ENCODE peak calls at places on chromosomes 7 and 10, in nine cellular contexts. One of them, this sample, is unnamed.

GRCh38 chr10:48199580-48200377 is 74.7 kb downstream of the FRMPD2 start:
- DNase-seq in BE2C: no peak
- DNase-seq in endodermal cell: no peak
- DNase-seq in pancreas: no peak
- DNase-seq in AG09309: peak
- DNase-seq in ovary: no peak
- DNase-seq in tibial artery: no peak
- DNase-seq in HCT116: no peak
- DNase-seq in astrocyte: peak
- DNase-seq in this sample: no peak

GRCh38 chr7:29921404-29922010 is 68.1 kb downstream of the SCRN1 start:
- DNase-seq in AG09309: peak
- DNase-seq in tibial artery: no peak
- DNase-seq in endodermal cell: peak
- DNase-seq in BE2C: peak
- DNase-seq in pancreas: no peak
- DNase-seq in HCT116: peak
- DNase-seq in ovary: peak
- DNase-seq in astrocyte: peak
- DNase-seq in this sample: peak

GRCh38 chr7:102093599-102094001 is 193.1 kb upstream of the SH2B2 start:
- DNase-seq in AG09309: peak
- DNase-seq in endodermal cell: peak
- DNase-seq in astrocyte: no peak
- DNase-seq in HCT116: no peak
- DNase-seq in BE2C: no peak
- DNase-seq in ovary: no peak
- DNase-seq in tibial artery: no peak
- DNase-seq in pancreas: no peak
- DNase-seq in this sample: no peak

GRCh38 chr10:21517134-21517982 is 8.1 kb downstream of the SKIDA1 start:
- DNase-seq in BE2C: peak
- DNase-seq in tibial artery: peak
- DNase-seq in AG09309: no peak
- DNase-seq in HCT116: no peak
- DNase-seq in ovary: peak
- DNase-seq in endodermal cell: peak
- DNase-seq in pancreas: peak
- DNase-seq in astrocyte: peak
- DNase-seq in this sample: peak

GRCh38 chr10:78367012-78367411 is 333.3 kb downstream of the RPS24 start:
- DNase-seq in pancreas: no peak
- DNase-seq in endodermal cell: no peak
- DNase-seq in BE2C: no peak
- DNase-seq in astrocyte: no peak
- DNase-seq in ovary: peak
- DNase-seq in AG09309: no peak
- DNase-seq in tibial artery: no peak
- DNase-seq in HCT116: no peak
- DNase-seq in this sample: no peak

GRCh38 chr7:132480534-132480933 is 95.7 kb downstream of the PLXNA4 start:
- DNase-seq in pancreas: no peak
- DNase-seq in BE2C: no peak
- DNase-seq in endodermal cell: no peak
- DNase-seq in HCT116: no peak
- DNase-seq in ovary: peak
- DNase-seq in tibial artery: peak
- DNase-seq in astrocyte: no peak
- DNase-seq in AG09309: no peak
- DNase-seq in this sample: no peak

GRCh38 chr7:114799522-114800133 is 122.3 kb upstream of the MDFIC start:
- DNase-seq in ovary: no peak
- DNase-seq in AG09309: no peak
- DNase-seq in pancreas: no peak
- DNase-seq in endodermal cell: no peak
- DNase-seq in HCT116: no peak
- DNase-seq in astrocyte: no peak
- DNase-seq in BE2C: no peak
- DNase-seq in tibial artery: no peak
- DNase-seq in this sample: no peak

GRCh38 chr10:77949167-77949566 is 22.6 kb upstream of the DLG5 start:
- DNase-seq in ovary: no peak
- DNase-seq in astrocyte: peak
- DNase-seq in AG09309: no peak
- DNase-seq in BE2C: peak
- DNase-seq in endodermal cell: peak
- DNase-seq in HCT116: peak
- DNase-seq in pancreas: no peak
- DNase-seq in tibial artery: no peak
- DNase-seq in this sample: peak

GRCh38 chr10:111204880-111205279 is 128.1 kb downstream of the ADRA2A start:
- DNase-seq in HCT116: no peak
- DNase-seq in astrocyte: no peak
- DNase-seq in endodermal cell: no peak
- DNase-seq in BE2C: no peak
- DNase-seq in tibial artery: no peak
- DNase-seq in AG09309: no peak
- DNase-seq in pancreas: no peak
- DNase-seq in ovary: no peak
- DNase-seq in this sample: no peak

GRCh38 chr10:44756235-44756634 is 154.9 kb upstream of the TMEM72 start:
- DNase-seq in pancreas: no peak
- DNase-seq in BE2C: no peak
- DNase-seq in astrocyte: peak
- DNase-seq in tibial artery: no peak
- DNase-seq in AG09309: peak
- DNase-seq in HCT116: no peak
- DNase-seq in ovary: no peak
- DNase-seq in endodermal cell: no peak
- DNase-seq in this sample: no peak

GRCh38 chr10:34190594-34190993 is 624.5 kb downstream of the PARD3 start:
- DNase-seq in endodermal cell: no peak
- DNase-seq in tibial artery: no peak
- DNase-seq in pancreas: no peak
- DNase-seq in AG09309: no peak
- DNase-seq in HCT116: no peak
- DNase-seq in BE2C: no peak
- DNase-seq in ovary: no peak
- DNase-seq in astrocyte: peak
- DNase-seq in this sample: no peak

GRCh38 chr10:7438196-7438986 is 27.6 kb upstream of the SFMBT2 start:
- DNase-seq in AG09309: no peak
- DNase-seq in ovary: no peak
- DNase-seq in pancreas: no peak
- DNase-seq in tibial artery: no peak
- DNase-seq in endodermal cell: no peak
- DNase-seq in BE2C: no peak
- DNase-seq in astrocyte: no peak
- DNase-seq in HCT116: no peak
- DNase-seq in this sample: no peak

GRCh38 chr10:124943301-124944092 is 1.6 kb downstream of the ZRANB1 start:
- DNase-seq in pancreas: no peak
- DNase-seq in HCT116: peak
- DNase-seq in BE2C: no peak
- DNase-seq in astrocyte: peak
- DNase-seq in ovary: no peak
- DNase-seq in endodermal cell: no peak
- DNase-seq in AG09309: peak
- DNase-seq in tibial artery: no peak
- DNase-seq in this sample: no peak

GRCh38 chr10:28463676-28464395 is 69.1 kb upstream of the WAC start:
- DNase-seq in endodermal cell: no peak
- DNase-seq in AG09309: no peak
- DNase-seq in ovary: no peak
- DNase-seq in BE2C: no peak
- DNase-seq in HCT116: no peak
- DNase-seq in pancreas: no peak
- DNase-seq in tibial artery: no peak
- DNase-seq in astrocyte: no peak
- DNase-seq in this sample: no peak

GRCh38 chr10:90834326-90834725 is 23.5 kb downstream of the HTR7 start:
- DNase-seq in AG09309: no peak
- DNase-seq in tibial artery: no peak
- DNase-seq in astrocyte: peak
- DNase-seq in BE2C: no peak
- DNase-seq in ovary: no peak
- DNase-seq in pancreas: no peak
- DNase-seq in HCT116: no peak
- DNase-seq in endodermal cell: no peak
- DNase-seq in this sample: no peak

GRCh38 chr7:28726563-28726962 is 231.6 kb downstream of the TRIL start:
- DNase-seq in endodermal cell: no peak
- DNase-seq in BE2C: peak
- DNase-seq in astrocyte: no peak
- DNase-seq in pancreas: no peak
- DNase-seq in ovary: no peak
- DNase-seq in AG09309: no peak
- DNase-seq in tibial artery: no peak
- DNase-seq in HCT116: no peak
- DNase-seq in this sample: no peak

GRCh38 chr10:43257210-43258031 is 9.4 kb downstream of the RASGEF1A start:
- DNase-seq in pancreas: peak
- DNase-seq in astrocyte: no peak
- DNase-seq in HCT116: no peak
- DNase-seq in endodermal cell: no peak
- DNase-seq in BE2C: no peak
- DNase-seq in tibial artery: no peak
- DNase-seq in AG09309: no peak
- DNase-seq in ovary: peak
- DNase-seq in this sample: no peak

DNA sequence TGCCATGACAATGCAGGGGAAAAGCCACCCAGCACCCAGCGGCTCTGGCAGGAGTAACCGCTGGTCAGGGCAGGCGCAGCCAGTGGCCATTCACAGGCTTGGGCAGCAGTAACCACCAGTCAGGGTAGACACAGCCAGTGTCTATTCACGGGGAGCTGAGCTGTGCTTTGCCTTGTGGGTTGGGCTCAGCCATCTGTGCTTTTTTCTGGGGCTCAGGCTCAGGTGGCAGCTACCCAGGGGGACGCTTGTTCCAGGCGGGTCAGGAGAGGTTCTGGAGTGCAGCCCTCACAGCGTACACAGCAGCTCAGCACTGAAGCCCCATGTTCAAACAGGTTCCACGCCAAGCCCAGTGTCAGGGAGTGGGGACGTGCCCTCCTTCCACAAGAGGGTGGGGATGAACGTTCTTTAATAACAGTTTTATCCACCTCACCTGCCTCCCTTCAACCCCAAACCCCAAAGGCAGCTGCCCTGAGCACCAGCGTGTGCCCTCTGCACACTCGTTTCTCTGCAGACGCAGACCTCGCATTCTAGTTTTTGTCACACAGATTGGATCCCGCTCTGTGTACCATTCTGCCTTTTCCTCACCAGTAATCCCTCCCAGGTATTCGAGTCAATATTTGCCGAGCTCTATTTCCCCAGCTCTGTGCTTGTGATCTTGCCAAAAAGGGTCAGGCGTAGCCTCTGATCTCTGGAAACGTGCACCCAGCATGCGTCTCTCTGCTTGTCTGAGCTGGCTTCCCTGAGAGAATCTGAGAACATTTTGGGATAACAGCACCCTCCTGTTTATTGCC is 28.7 kb downstream of the FOXL3 start:
- DNase-seq in pancreas: no peak
- DNase-seq in tibial artery: no peak
- DNase-seq in AG09309: no peak
- DNase-seq in ovary: no peak
- DNase-seq in endodermal cell: no peak
- DNase-seq in BE2C: no peak
- DNase-seq in astrocyte: no peak
- DNase-seq in HCT116: no peak
- DNase-seq in this sample: peak
- TF ChIP-seq CTCF in pancreas: no peak
- TF ChIP-seq CTCF in tibial artery: no peak
- TF ChIP-seq CTCF in AG09309: no peak
- TF ChIP-seq CTCF in ovary: no peak
- TF ChIP-seq CTCF in endodermal cell: no peak
- TF ChIP-seq CTCF in BE2C: no peak
- TF ChIP-seq CTCF in astrocyte: no peak
- TF ChIP-seq CTCF in HCT116: no peak
- TF ChIP-seq CTCF in this sample: no peak

GRCh38 chr10:62506371-62506770 is 132.2 kb downstream of the ZNF365 start:
- DNase-seq in endodermal cell: no peak
- DNase-seq in BE2C: no peak
- DNase-seq in ovary: no peak
- DNase-seq in HCT116: no peak
- DNase-seq in astrocyte: no peak
- DNase-seq in tibial artery: no peak
- DNase-seq in AG09309: no peak
- DNase-seq in pancreas: no peak
- DNase-seq in this sample: no peak
- TF ChIP-seq CTCF in endodermal cell: no peak
- TF ChIP-seq CTCF in BE2C: no peak
- TF ChIP-seq CTCF in ovary: no peak
- TF ChIP-seq CTCF in HCT116: no peak
- TF ChIP-seq CTCF in astrocyte: no peak
- TF ChIP-seq CTCF in tibial artery: no peak
- TF ChIP-seq CTCF in AG09309: no peak
- TF ChIP-seq CTCF in pancreas: no peak
- TF ChIP-seq CTCF in this sample: no peak

DNA sequence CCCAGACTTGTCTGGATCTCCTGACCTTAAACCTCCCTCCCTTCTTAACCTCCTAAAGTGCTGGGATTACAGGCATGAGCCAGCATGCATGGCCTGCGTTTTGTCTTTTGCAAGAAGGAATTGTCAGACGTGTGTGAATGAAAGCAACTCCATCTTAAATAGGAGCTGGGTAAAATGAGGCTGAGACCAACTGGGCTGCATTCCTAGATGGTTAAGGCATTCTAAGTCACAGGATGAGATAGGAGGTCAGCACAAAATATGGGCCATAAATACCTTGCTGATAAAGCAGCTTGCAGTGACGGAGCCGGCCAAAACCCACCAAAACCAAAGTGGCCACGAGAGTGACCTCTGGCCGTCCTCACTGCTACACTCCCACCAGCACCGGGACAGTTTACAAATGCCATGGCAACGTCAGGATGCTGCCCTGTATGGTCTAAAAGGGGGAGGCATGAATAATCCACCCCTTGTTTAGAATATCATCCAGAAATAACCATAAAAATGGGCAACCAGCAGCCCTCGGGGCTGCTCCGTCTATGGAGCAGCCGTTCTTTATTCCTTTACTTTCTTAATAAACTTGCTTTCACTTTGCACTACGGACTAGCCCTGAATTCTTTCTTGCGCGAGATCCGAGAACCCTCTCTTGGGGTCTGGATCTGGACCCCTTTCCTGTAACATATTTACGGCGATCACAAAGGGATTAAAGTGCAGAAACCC is 41.2 kb upstream of the SDK1 start:
- DNase-seq in HCT116: no peak
- DNase-seq in tibial artery: no peak
- DNase-seq in ovary: no peak
- DNase-seq in BE2C: no peak
- DNase-seq in endodermal cell: no peak
- DNase-seq in astrocyte: peak
- DNase-seq in pancreas: no peak
- DNase-seq in AG09309: no peak
- DNase-seq in this sample: no peak
- TF ChIP-seq CTCF in HCT116: no peak
- TF ChIP-seq CTCF in tibial artery: no peak
- TF ChIP-seq CTCF in ovary: no peak
- TF ChIP-seq CTCF in BE2C: no peak
- TF ChIP-seq CTCF in endodermal cell: no peak
- TF ChIP-seq CTCF in astrocyte: no peak
- TF ChIP-seq CTCF in pancreas: no peak
- TF ChIP-seq CTCF in AG09309: no peak
- TF ChIP-seq CTCF in this sample: no peak

GRCh38 chr10:104209575-104210198 is 22.5 kb downstream of the CFAP43 start:
- DNase-seq in ovary: peak
- DNase-seq in pancreas: no peak
- DNase-seq in BE2C: peak
- DNase-seq in astrocyte: peak
- DNase-seq in HCT116: peak
- DNase-seq in endodermal cell: peak
- DNase-seq in tibial artery: peak
- DNase-seq in AG09309: no peak
- DNase-seq in this sample: peak
- TF ChIP-seq CTCF in ovary: peak
- TF ChIP-seq CTCF in pancreas: peak
- TF ChIP-seq CTCF in BE2C: peak
- TF ChIP-seq CTCF in astrocyte: peak
- TF ChIP-seq CTCF in HCT116: peak
- TF ChIP-seq CTCF in endodermal cell: peak
- TF ChIP-seq CTCF in tibial artery: peak
- TF ChIP-seq CTCF in AG09309: peak
- TF ChIP-seq CTCF in this sample: peak

This sample was measured in glutamatergic neuron.